ENCODE peak calls at places on chromosomes 12 and 14, in five cellular contexts. One of them, this sample, is unnamed.

GRCh38 chr12:125070117-125070516 is 4.9 kb downstream of the AACS start:
- DNase-seq in trophoblast cell: no peak
- DNase-seq in mesenchymal stem cell: no peak
- DNase-seq in H9: no peak
- DNase-seq in H1: no peak
- DNase-seq in this sample: no peak

GRCh38 chr12:21502164-21502496 is 541 bp downstream of the GOLT1B start:
- DNase-seq in trophoblast cell: peak
- DNase-seq in mesenchymal stem cell: peak
- DNase-seq in H9: no peak
- DNase-seq in H1: no peak
- DNase-seq in this sample: no peak

GRCh38 chr12:9754984-9755383 is 5.7 kb downstream of the CD69 start:
- DNase-seq in trophoblast cell: no peak
- DNase-seq in mesenchymal stem cell: no peak
- DNase-seq in H9: no peak
- DNase-seq in H1: no peak
- DNase-seq in this sample: no peak

GRCh38 chr14:72023128-72024042 is 91.2 kb downstream of the RGS6 start:
- DNase-seq in trophoblast cell: peak
- DNase-seq in mesenchymal stem cell: no peak
- DNase-seq in H9: no peak
- DNase-seq in H1: no peak
- DNase-seq in this sample: no peak

GRCh38 chr12:52151153-52151858 is 40.5 kb downstream of the KRT80 start:
- DNase-seq in trophoblast cell: no peak
- DNase-seq in mesenchymal stem cell: no peak
- DNase-seq in H9: no peak
- DNase-seq in H1: no peak
- DNase-seq in this sample: no peak

GRCh38 chr14:61385002-61385685 is 63.8 kb downstream of the PRKCH start:
- DNase-seq in trophoblast cell: peak
- DNase-seq in mesenchymal stem cell: no peak
- DNase-seq in H9: no peak
- DNase-seq in H1: no peak
- DNase-seq in this sample: no peak

GRCh38 chr12:14514154-14514842 is 53.4 kb downstream of the PLBD1 start:
- DNase-seq in trophoblast cell: peak
- DNase-seq in mesenchymal stem cell: peak
- DNase-seq in H9: no peak
- DNase-seq in H1: peak
- DNase-seq in this sample: no peak

GRCh38 chr14:50999726-51000125 is 55.4 kb upstream of the PYGL start:
- DNase-seq in trophoblast cell: peak
- DNase-seq in mesenchymal stem cell: no peak
- DNase-seq in H9: no peak
- DNase-seq in H1: no peak
- DNase-seq in this sample: no peak

GRCh38 chr12:27622436-27623185 is 73.6 kb upstream of the REP15 start:
- DNase-seq in trophoblast cell: peak
- DNase-seq in mesenchymal stem cell: no peak
- DNase-seq in H9: no peak
- DNase-seq in H1: no peak
- DNase-seq in this sample: no peak

GRCh38 chr14:24941719-24942118 is 108.2 kb downstream of the STXBP6 start:
- DNase-seq in trophoblast cell: no peak
- DNase-seq in mesenchymal stem cell: no peak
- DNase-seq in H9: no peak
- DNase-seq in H1: no peak
- DNase-seq in this sample: no peak

GRCh38 chr12:34393086-34393820 is 371.0 kb downstream of the ALG10 start:
- DNase-seq in trophoblast cell: no peak
- DNase-seq in mesenchymal stem cell: no peak
- DNase-seq in H9: peak
- DNase-seq in H1: no peak
- DNase-seq in this sample: no peak

GRCh38 chr12:122884091-122884826 is 11.7 kb downstream of the VPS37B start:
- DNase-seq in trophoblast cell: no peak
- DNase-seq in mesenchymal stem cell: no peak
- DNase-seq in H9: no peak
- DNase-seq in H1: no peak
- DNase-seq in this sample: no peak

GRCh38 chr14:84403585-84403984 is 1126.4 kb upstream of the FLRT2 start:
- DNase-seq in trophoblast cell: peak
- DNase-seq in mesenchymal stem cell: no peak
- DNase-seq in H9: peak
- DNase-seq in H1: no peak
- DNase-seq in this sample: peak

GRCh38 chr12:92543359-92543758 is 159.4 kb upstream of the PLEKHG7 start:
- DNase-seq in trophoblast cell: peak
- DNase-seq in mesenchymal stem cell: peak
- DNase-seq in H9: no peak
- DNase-seq in H1: no peak
- DNase-seq in this sample: no peak

GRCh38 chr12:66693901-66694513 is 15.1 kb upstream of the GRIP1 start:
- DNase-seq in trophoblast cell: peak
- DNase-seq in mesenchymal stem cell: peak
- DNase-seq in H9: no peak
- DNase-seq in H1: no peak
- DNase-seq in this sample: peak

GRCh38 chr12:58540480-58541299 is 379.6 kb downstream of the LRIG3 start:
- DNase-seq in trophoblast cell: peak
- DNase-seq in mesenchymal stem cell: peak
- DNase-seq in H9: peak
- DNase-seq in H1: peak
- DNase-seq in this sample: peak

GRCh38 chr12:132698336-132698735 is 10.9 kb downstream of the PXMP2 start:
- DNase-seq in trophoblast cell: no peak
- DNase-seq in mesenchymal stem cell: no peak
- DNase-seq in H9: no peak
- DNase-seq in H1: no peak
- DNase-seq in this sample: no peak

GRCh38 chr12:91058821-91059220 is 997 bp upstream of the KERA start:
- DNase-seq in trophoblast cell: no peak
- DNase-seq in mesenchymal stem cell: no peak
- DNase-seq in H9: no peak
- DNase-seq in H1: no peak
- DNase-seq in this sample: no peak

GRCh38 chr14:28361486-28361885 is 405.1 kb upstream of the FOXG1 start:
- DNase-seq in trophoblast cell: no peak
- DNase-seq in mesenchymal stem cell: no peak
- DNase-seq in H9: no peak
- DNase-seq in H1: no peak
- DNase-seq in this sample: no peak

GRCh38 chr14:84208451-84208850 is 1321.5 kb upstream of the FLRT2 start:
- DNase-seq in trophoblast cell: no peak
- DNase-seq in mesenchymal stem cell: no peak
- DNase-seq in H9: no peak
- DNase-seq in H1: no peak
- DNase-seq in this sample: no peak

GRCh38 chr12:121444842-121445202 is 44.9 kb downstream of the RNF34 start:
- DNase-seq in trophoblast cell: no peak
- DNase-seq in mesenchymal stem cell: no peak
- DNase-seq in H9: no peak
- DNase-seq in H1: no peak
- DNase-seq in this sample: no peak

GRCh38 chr12:124123432-124124015 is 150.5 kb downstream of the ZNF664 start:
- DNase-seq in trophoblast cell: no peak
- DNase-seq in mesenchymal stem cell: no peak
- DNase-seq in H9: no peak
- DNase-seq in H1: no peak
- DNase-seq in this sample: no peak

GRCh38 chr12:132776816-132777568 is 15.4 kb upstream of the ANKLE2 start:
- DNase-seq in trophoblast cell: no peak
- DNase-seq in mesenchymal stem cell: no peak
- DNase-seq in H9: no peak
- DNase-seq in H1: no peak
- DNase-seq in this sample: no peak

GRCh38 chr14:101917413-101918124 is 46.8 kb upstream of the DYNC1H1 start:
- DNase-seq in trophoblast cell: peak
- DNase-seq in mesenchymal stem cell: no peak
- DNase-seq in H9: no peak
- DNase-seq in H1: no peak
- DNase-seq in this sample: no peak

GRCh38 chr12:132222096-132222807 is 78.0 kb downstream of the NOC4L start:
- DNase-seq in trophoblast cell: peak
- DNase-seq in mesenchymal stem cell: peak
- DNase-seq in H9: no peak
- DNase-seq in H1: no peak
- DNase-seq in this sample: peak

GRCh38 chr12:4270670-4271432 is 2.7 kb upstream of the CCND2 start:
- DNase-seq in trophoblast cell: peak
- DNase-seq in mesenchymal stem cell: peak
- DNase-seq in H9: peak
- DNase-seq in H1: no peak
- DNase-seq in this sample: peak

GRCh38 chr12:2080604-2081003 is 27.8 kb downstream of the CACNA1C start:
- DNase-seq in trophoblast cell: no peak
- DNase-seq in mesenchymal stem cell: no peak
- DNase-seq in H9: no peak
- DNase-seq in H1: no peak
- DNase-seq in this sample: no peak
- H2BK120ac ChIP-seq in trophoblast cell: no peak
- H2BK120ac ChIP-seq in mesenchymal stem cell: no peak
- H2BK120ac ChIP-seq in H9: no peak
- H2BK120ac ChIP-seq in H1: no peak
- H2BK120ac ChIP-seq in this sample: no peak

GRCh38 chr14:104135121-104135903 is 3.1 kb upstream of the KIF26A start:
- DNase-seq in trophoblast cell: no peak
- DNase-seq in mesenchymal stem cell: peak
- DNase-seq in H9: peak
- DNase-seq in H1: no peak
- DNase-seq in this sample: no peak
- H3K23ac ChIP-seq in trophoblast cell: no peak
- H3K23ac ChIP-seq in mesenchymal stem cell: no peak
- H3K23ac ChIP-seq in H9: no peak
- H3K23ac ChIP-seq in H1: no peak
- H3K23ac ChIP-seq in this sample: peak

GRCh38 chr14:56004807-56005579 is 113.2 kb upstream of the PELI2 start:
- DNase-seq in trophoblast cell: peak
- DNase-seq in mesenchymal stem cell: peak
- DNase-seq in H9: peak
- DNase-seq in H1: peak
- DNase-seq in this sample: no peak

GRCh38 chr14:56000846-56001245 is 117.4 kb upstream of the PELI2 start:
- DNase-seq in trophoblast cell: no peak
- DNase-seq in mesenchymal stem cell: no peak
- DNase-seq in H9: no peak
- DNase-seq in H1: no peak
- DNase-seq in this sample: no peak

GRCh38 chr14:56002876-56003625 is 115.2 kb upstream of the PELI2 start:
- DNase-seq in trophoblast cell: no peak
- DNase-seq in mesenchymal stem cell: no peak
- DNase-seq in H9: no peak
- DNase-seq in H1: no peak
- DNase-seq in this sample: no peak

GRCh38 chr14:56004323-56004722 is 113.9 kb upstream of the PELI2 start:
- DNase-seq in trophoblast cell: no peak
- DNase-seq in mesenchymal stem cell: no peak
- DNase-seq in H9: no peak
- DNase-seq in H1: no peak
- DNase-seq in this sample: no peak

GRCh38 chr14:56002316-56002715 is 115.9 kb upstream of the PELI2 start:
- DNase-seq in trophoblast cell: no peak
- DNase-seq in mesenchymal stem cell: no peak
- DNase-seq in H9: no peak
- DNase-seq in H1: no peak
- DNase-seq in this sample: no peak
- H2BK12ac ChIP-seq in trophoblast cell: no peak
- H2BK12ac ChIP-seq in mesenchymal stem cell: no peak
- H2BK12ac ChIP-seq in H9: no peak
- H2BK12ac ChIP-seq in H1: no peak
- H2BK12ac ChIP-seq in this sample: no peak

DNA sequence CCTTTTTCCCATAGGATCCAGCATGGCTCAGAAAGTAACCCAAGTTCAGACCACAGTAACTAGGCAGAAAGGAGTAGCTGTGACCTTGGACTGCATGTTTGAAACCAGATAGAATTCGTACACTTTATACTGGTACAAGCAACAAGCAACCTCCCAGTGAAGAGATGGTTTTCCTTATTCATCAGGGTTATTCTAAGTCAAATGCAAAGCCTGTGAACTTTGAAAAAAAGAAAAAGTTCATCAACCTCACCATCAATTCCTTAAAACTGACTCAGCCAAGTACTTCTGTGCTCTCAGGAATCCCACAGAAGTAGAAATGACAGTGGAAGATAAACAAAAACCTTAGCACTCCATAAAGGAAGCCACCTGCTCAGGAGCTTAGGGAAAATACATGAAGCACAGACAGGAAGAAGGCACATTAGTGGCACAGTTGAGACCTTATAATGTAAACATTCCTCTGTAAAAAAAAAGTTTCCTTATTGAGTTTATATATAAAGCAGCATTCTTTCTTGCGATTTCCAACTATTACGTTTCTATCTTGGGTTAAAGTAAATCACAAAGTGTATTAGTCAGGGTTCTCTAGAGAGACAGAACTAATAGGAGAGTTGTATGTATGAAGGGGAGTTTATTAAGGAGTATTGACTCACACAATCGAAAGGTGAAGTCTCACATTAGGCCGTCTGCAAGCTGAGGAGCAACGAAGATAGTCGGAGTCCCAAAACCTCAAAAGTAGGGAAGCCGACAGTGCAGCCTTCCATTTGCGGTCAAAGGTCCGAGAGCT is 398.4 kb downstream of the DAD1 start:
- DNase-seq in trophoblast cell: peak
- DNase-seq in mesenchymal stem cell: peak
- DNase-seq in H9: no peak
- DNase-seq in H1: no peak
- DNase-seq in this sample: no peak
- H2BK120ac ChIP-seq in trophoblast cell: no peak
- H2BK120ac ChIP-seq in mesenchymal stem cell: peak
- H2BK120ac ChIP-seq in H9: no peak
- H2BK120ac ChIP-seq in H1: no peak
- H2BK120ac ChIP-seq in this sample: no peak

GRCh38 chr14:68509188-68509953 is 283.5 kb downstream of the ZFP36L1 start:
- DNase-seq in trophoblast cell: no peak
- DNase-seq in mesenchymal stem cell: peak
- DNase-seq in H9: no peak
- DNase-seq in H1: no peak
- DNase-seq in this sample: no peak
- H3K23ac ChIP-seq in trophoblast cell: no peak
- H3K23ac ChIP-seq in mesenchymal stem cell: no peak
- H3K23ac ChIP-seq in H9: no peak
- H3K23ac ChIP-seq in H1: no peak
- H3K23ac ChIP-seq in this sample: no peak

DNA sequence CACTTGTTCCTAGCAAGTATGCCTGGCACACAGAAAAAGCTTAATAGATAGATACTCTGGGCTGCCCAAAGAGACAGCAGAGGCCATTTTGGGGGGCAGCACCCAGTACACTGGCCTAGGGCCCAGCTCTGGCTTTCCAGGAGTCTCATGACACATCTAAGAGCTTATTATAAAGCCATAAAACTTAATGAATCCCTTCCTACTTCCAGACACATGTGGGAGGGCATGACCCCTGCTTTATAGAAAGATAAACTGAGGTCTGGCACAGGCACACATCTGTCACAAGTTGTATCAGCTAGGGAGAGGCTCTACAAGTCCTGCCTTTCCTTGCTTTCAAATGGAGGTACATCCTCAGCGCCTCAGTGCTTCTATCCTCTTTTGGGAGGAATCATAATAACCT is 27.1 kb downstream of the FMNL3 start:
- DNase-seq in trophoblast cell: no peak
- DNase-seq in mesenchymal stem cell: no peak
- DNase-seq in H9: no peak
- DNase-seq in H1: no peak
- DNase-seq in this sample: no peak
- H2BK12ac ChIP-seq in trophoblast cell: no peak
- H2BK12ac ChIP-seq in mesenchymal stem cell: peak
- H2BK12ac ChIP-seq in H9: no peak
- H2BK12ac ChIP-seq in H1: no peak
- H2BK12ac ChIP-seq in this sample: no peak

This sample was measured in neuronal stem cell.